ENCODE peak calls at places on chromosomes 1 and 21, in four cellular contexts. W, Z, K and E are unnamed samples. For H3K4me1, the result is how much of the 10 kb centered on the place peaks cover.

GRCh38 chr1:38297852-38298251 is 251.3 kb upstream of the POU3F1 start:
- DNase-seq in K (no peak), W (no peak), Z (no peak), E (peak)

GRCh38 chr1:160638540-160638857 is 8.3 kb downstream of the SLAMF1 start:
- DNase-seq in K (no peak), Z (no peak), W (no peak), E (no peak)

GRCh38 chr1:209769171-209769904 is 13.5 kb downstream of the TRAF3IP3 start:
- DNase-seq in K (peak), W (peak), Z (peak), E (peak)

GRCh38 chr1:158506369-158506987 is 34.5 kb downstream of the OR10R2 start:
- DNase-seq in K (no peak), W (no peak), Z (no peak), E (no peak)

GRCh38 chr1:36345353-36345752 is 21.9 kb upstream of the EVA1B start:
- DNase-seq in W (no peak), Z (no peak), K (no peak), E (no peak)

GRCh38 chr1:60835649-60836048 is 246.7 kb upstream of the NFIA start:
- DNase-seq in K (no peak), W (no peak), Z (no peak), E (no peak)

GRCh38 chr1:29551123-29551522 is 314.8 kb downstream of the PTPRU start:
- DNase-seq in Z (peak), K (peak), W (no peak), E (no peak)

GRCh38 chr1:240455228-240455821 is 156.6 kb downstream of the GREM2 start:
- DNase-seq in W (no peak), Z (no peak), K (no peak), E (no peak)

GRCh38 chr1:214453109-214453722 is 98.2 kb downstream of the PTPN14 start:
- DNase-seq in Z (no peak), K (no peak), W (no peak), E (no peak)

GRCh38 chr1:88973520-88974137 is 18.8 kb downstream of the KYAT3 start:
- DNase-seq in Z (no peak), K (no peak), W (no peak), E (no peak)

GRCh38 chr1:99595041-99595440 is 50.9 kb upstream of the PALMD start:
- DNase-seq in W (no peak), Z (no peak), K (no peak), E (no peak)

GRCh38 chr1:57258616-57259330 is 165.1 kb downstream of the DAB1 start:
- DNase-seq in W (no peak), K (no peak), Z (no peak), E (no peak)

GRCh38 chr21:45387506-45387905 is 17.5 kb upstream of the COL18A1 start:
- DNase-seq in W (no peak), Z (peak), K (no peak), E (no peak)

GRCh38 chr1:42142894-42143675 is 10.1 kb upstream of the GUCA2B start:
- DNase-seq in Z (no peak), W (no peak), K (no peak), E (no peak)

GRCh38 chr1:13699510-13699909 is 478 bp upstream of the PRDM2 start:
- DNase-seq in Z (no peak), W (no peak), K (no peak), E (no peak)

GRCh38 chr21:26850116-26850643 is 5.0 kb upstream of the ADAMTS1 start:
- DNase-seq in W (no peak), K (no peak), Z (no peak), E (no peak)

GRCh38 chr1:8560611-8561544 is 243.0 kb downstream of the SLC45A1 start:
- DNase-seq in K (no peak), W (no peak), Z (no peak), E (no peak)

GRCh38 chr1:179234863-179235262 is 5.4 kb upstream of the ABL2 start:
- DNase-seq in Z (no peak), K (no peak), W (no peak), E (no peak)

GRCh38 chr1:20150326-20150705 is 11.2 kb downstream of the PLA2G2F start:
- DNase-seq in W (no peak), Z (no peak), K (no peak), E (no peak)

GRCh38 chr1:51998007-51998406 is 7.5 kb upstream of the RAB3B start:
- DNase-seq in Z (no peak), K (no peak), W (no peak), E (no peak)

GRCh38 chr1:92784051-92784638 is 763 bp downstream of the EVI5 start:
- DNase-seq in W (no peak), K (no peak), Z (no peak), E (no peak)

GRCh38 chr1:3369437-3370076 is 84.9 kb upstream of the ARHGEF16 start:
- DNase-seq in K (peak), W (no peak), Z (no peak), E (no peak)

GRCh38 chr1:84164156-84164555 is 20.1 kb downstream of the PRKACB start:
- DNase-seq in W (no peak), K (no peak), Z (no peak), E (no peak)

GRCh38 chr1:76901158-76901767 is 34.0 kb downstream of the ST6GALNAC5 start:
- DNase-seq in Z (no peak), K (no peak), W (no peak), E (no peak)

GRCh38 chr1:244957525-244957924 is 93.2 kb upstream of the HNRNPU start:
- DNase-seq in Z (no peak), W (no peak), K (no peak), E (no peak)

GRCh38 chr1:10674222-10674621 is 122.2 kb downstream of the CASZ1 start:
- DNase-seq in W (no peak), Z (no peak), K (no peak), E (no peak)

GRCh38 chr1:10673305-10673704 is 123.1 kb downstream of the CASZ1 start:
- DNase-seq in W (no peak), Z (no peak), K (no peak), E (no peak)

GRCh38 chr1:10676987-10677386 is 119.5 kb downstream of the CASZ1 start:
- DNase-seq in K (no peak), Z (no peak), W (no peak), E (no peak)

GRCh38 chr1:10675813-10676212 is 120.6 kb downstream of the CASZ1 start:
- DNase-seq in K (no peak), W (no peak), Z (no peak), E (no peak)

GRCh38 chr1:10674700-10675598 is 121.5 kb downstream of the CASZ1 start:
- DNase-seq in W (no peak), K (no peak), Z (no peak), E (no peak)
- H3K4me1 ChIP-seq in W (under half), K (under half), Z (under half), E (half or more)

GRCh38 chr1:201020647-201021332 is 2.7 kb downstream of the KIF21B start:
- DNase-seq in K (no peak), W (no peak), Z (no peak), E (no peak)

GRCh38 chr1:201021333-201022177 is 2.0 kb downstream of the KIF21B start:
- DNase-seq in Z (no peak), W (no peak), K (no peak), E (no peak)

GRCh38 chr1:201019321-201019977 is 4.1 kb downstream of the KIF21B start:
- DNase-seq in Z (peak), K (no peak), W (peak), E (no peak)

GRCh38 chr1:201022178-201022823 is 1.2 kb downstream of the KIF21B start:
- DNase-seq in W (no peak), Z (no peak), K (no peak), E (no peak)

GRCh38 chr1:201020040-201020591 is 3.4 kb downstream of the KIF21B start:
- DNase-seq in W (no peak), K (no peak), Z (no peak), E (no peak)
- H3K4me3 ChIP-seq in W (no peak), K (no peak), Z (no peak), E (no peak)

DNA sequence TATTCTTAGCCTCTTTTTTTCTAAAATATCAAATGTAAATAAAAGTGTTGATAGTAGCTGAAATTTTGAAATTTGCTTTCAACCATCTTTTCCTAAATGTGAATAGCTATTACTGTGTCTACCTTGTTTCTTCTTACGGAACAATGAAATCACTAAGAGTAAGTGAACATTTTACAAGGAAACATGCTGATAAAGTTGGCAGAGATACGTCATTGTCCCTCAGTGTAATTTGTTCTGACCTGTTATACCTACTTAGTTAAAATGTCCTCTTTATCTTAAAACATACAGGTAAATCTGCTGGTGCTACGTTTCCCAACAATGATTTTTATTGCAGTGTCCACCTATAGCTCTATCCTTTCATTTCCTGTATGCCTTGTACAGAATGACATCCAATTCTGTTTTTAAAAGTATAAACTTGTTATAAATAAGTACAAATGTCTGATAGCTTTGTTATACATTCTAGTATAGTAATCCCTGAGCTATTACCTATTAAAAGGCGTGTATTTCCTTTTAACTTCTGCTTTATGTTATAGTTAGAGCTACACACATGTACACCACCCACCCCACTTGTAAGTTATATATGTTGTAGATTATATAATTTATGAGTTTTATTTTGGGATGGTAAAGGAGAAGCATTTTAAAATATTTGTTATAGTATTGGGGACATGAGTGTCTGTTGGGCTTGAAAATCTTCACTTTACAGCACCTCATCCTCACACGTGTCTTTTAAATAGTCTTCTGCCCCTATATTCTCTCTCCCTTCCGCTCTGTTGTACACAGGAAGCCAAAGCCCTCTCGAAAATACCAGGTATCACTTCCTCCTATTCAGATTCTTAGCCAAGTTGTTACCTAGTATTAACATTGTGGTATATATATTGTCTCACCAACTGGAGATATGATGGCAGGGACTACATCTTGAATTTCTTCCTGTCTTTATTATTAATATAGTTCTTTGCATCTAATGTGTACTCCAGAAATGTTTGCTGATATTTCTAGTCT is 25.2 kb downstream of the LAMC1 start:
- DNase-seq in W (no peak), K (no peak), Z (no peak), E (no peak)
- H3K27ac ChIP-seq in W (no peak), K (peak), Z (no peak), E (no peak)

GRCh38 chr1:206588492-206588891 is 23.8 kb downstream of the EIF2D start:
- DNase-seq in K (no peak), W (no peak), Z (no peak), E (no peak)
- H3K4me1 ChIP-seq in K (under half), W (under half), Z (under half), E (under half)

GRCh38 chr1:54995013-54995760 is 3.5 kb upstream of the BSND start:
- DNase-seq in K (no peak), W (no peak), Z (no peak), E (no peak)

GRCh38 chr1:54997711-54997986 is 1.1 kb upstream of the BSND start:
- DNase-seq in W (no peak), K (no peak), Z (no peak), E (no peak)

GRCh38 chr1:54995835-54996234 is 2.9 kb upstream of the BSND start:
- DNase-seq in Z (no peak), K (no peak), W (no peak), E (no peak)

GRCh38 chr1:54996869-54997710 is 1.6 kb upstream of the BSND start:
- DNase-seq in Z (no peak), K (no peak), W (no peak), E (no peak)

GRCh38 chr1:54996359-54996868 is 2.3 kb upstream of the BSND start:
- DNase-seq in Z (peak), K (peak), W (peak), E (no peak)
- H3K4me3 ChIP-seq in Z (no peak), K (no peak), W (peak), E (no peak)

GRCh38 chr21:16533692-16534407 is 804.1 kb downstream of the USP25 start:
- DNase-seq in Z (no peak), K (no peak), W (no peak), E (no peak)
- H3K27ac ChIP-seq in Z (peak), K (peak), W (peak), E (peak)